ENCODE peak calls at places on chromosomes 7 and 10, in five cellular contexts. Q, J, W, D and N are unnamed samples.

GRCh38 chr10:96509017-96509641 is 4.6 kb downstream of the TLL2 start:
- DNase-seq in Q (no peak), D (peak), W (no peak), J (peak), N (no peak)

GRCh38 chr7:154843670-154844237 is 159.2 kb downstream of the PAXIP1 start:
- DNase-seq in W (no peak), D (no peak), Q (no peak), J (no peak), N (no peak)

GRCh38 chr7:7323352-7323751 is 141.0 kb downstream of the C1GALT1 start:
- DNase-seq in W (no peak), J (no peak), D (no peak), Q (no peak), N (no peak)

GRCh38 chr10:31822616-31823318 is 105.9 kb downstream of the ARHGAP12 start:
- DNase-seq in D (no peak), Q (no peak), J (no peak), W (no peak), N (no peak)

GRCh38 chr7:91088156-91088555 is 176.1 kb upstream of the FZD1 start:
- DNase-seq in D (no peak), J (no peak), W (no peak), Q (no peak), N (no peak)

GRCh38 chr10:12719365-12719764 is 282.1 kb downstream of the CCDC3 start:
- DNase-seq in J (no peak), W (no peak), Q (no peak), D (peak), N (no peak)

GRCh38 chr7:35333265-35333664 is 79.4 kb upstream of the TBX20 start:
- DNase-seq in W (no peak), J (no peak), D (peak), Q (no peak), N (no peak)

GRCh38 chr10:5543628-5544027 is 18.9 kb downstream of the CALML3 start:
- DNase-seq in D (no peak), J (no peak), W (no peak), Q (no peak), N (no peak)

GRCh38 chr10:62708569-62708968 is 96.0 kb upstream of the ADO start:
- DNase-seq in D (no peak), J (no peak), Q (no peak), W (no peak), N (no peak)

GRCh38 chr10:44180321-44181154 is 204.4 kb downstream of the CXCL12 start:
- DNase-seq in J (peak), W (no peak), Q (no peak), D (no peak), N (no peak)

GRCh38 chr7:149879801-149880738 is 6.3 kb downstream of the ATP6V0E2 start:
- DNase-seq in Q (no peak), D (no peak), J (no peak), W (no peak), N (no peak)

GRCh38 chr7:95327356-95327755 is 3.0 kb upstream of the PON1 start:
- DNase-seq in W (no peak), D (no peak), J (no peak), Q (no peak), N (no peak)

GRCh38 chr7:85820702-85821443 is 634.0 kb upstream of the SEMA3D start:
- DNase-seq in J (no peak), Q (no peak), W (no peak), D (no peak), N (no peak)

GRCh38 chr10:70337201-70337651 is 45.2 kb downstream of the LRRC20 start:
- DNase-seq in Q (no peak), J (peak), W (no peak), D (no peak), N (no peak)

GRCh38 chr10:73956476-73957338 is 41.2 kb upstream of the VCL start:
- DNase-seq in D (peak), J (no peak), W (no peak), Q (no peak), N (peak)

GRCh38 chr10:132023092-132023811 is 41.5 kb upstream of the BNIP3 start:
- DNase-seq in W (peak), Q (peak), D (peak), J (peak), N (peak)

GRCh38 chr7:117682681-117683385 is 190.4 kb downstream of the CTTNBP2 start:
- DNase-seq in W (no peak), D (peak), Q (no peak), J (no peak), N (no peak)

GRCh38 chr7:84675633-84676034 is 481.0 kb upstream of the SEMA3A start:
- DNase-seq in W (no peak), J (no peak), Q (no peak), D (peak), N (no peak)

GRCh38 chr10:100304414-100304813 is 17.9 kb upstream of the BLOC1S2 start:
- DNase-seq in W (no peak), J (no peak), D (no peak), Q (no peak), N (no peak)

GRCh38 chr7:110573862-110574528 is 516.9 kb upstream of the LRRN3 start:
- DNase-seq in W (no peak), Q (no peak), D (peak), J (peak), N (no peak)

GRCh38 chr7:1404881-1405548 is 54.3 kb downstream of the MICALL2 start:
- DNase-seq in J (no peak), W (no peak), Q (no peak), D (no peak), N (no peak)

GRCh38 chr10:132878730-132879407 is 63.5 kb downstream of the CFAP46 start:
- DNase-seq in D (no peak), W (no peak), Q (no peak), J (no peak), N (no peak)

GRCh38 chr7:67777119-67777518 is 780.5 kb downstream of the TYW1 start:
- DNase-seq in J (no peak), W (no peak), Q (no peak), D (peak), N (no peak)

GRCh38 chr10:131641898-131642297 is 258.9 kb upstream of the PPP2R2D start:
- DNase-seq in Q (no peak), W (no peak), D (no peak), J (no peak), N (no peak)

GRCh38 chr7:115087437-115087836 is 165.5 kb downstream of the MDFIC start:
- DNase-seq in J (peak), W (no peak), Q (no peak), D (peak), N (no peak)

GRCh38 chr7:99876933-99877332 is at the start of gene OR2AE1:
- DNase-seq in D (no peak), J (no peak), W (no peak), Q (no peak), N (no peak)

GRCh38 chr7:139887895-139888518 is 58.9 kb downstream of the TBXAS1 start:
- DNase-seq in Q (no peak), J (no peak), W (no peak), D (no peak), N (no peak)

GRCh38 chr7:79553811-79554555 is 100.5 kb upstream of the MAGI2 start:
- DNase-seq in D (peak), J (peak), Q (no peak), W (no peak), N (no peak)

GRCh38 chr10:84537447-84537931 is 209.1 kb downstream of the CCSER2 start:
- DNase-seq in J (peak), Q (no peak), W (peak), D (peak), N (no peak)

GRCh38 chr7:135508853-135509588 is 881 bp downstream of the CNOT4 start:
- DNase-seq in W (no peak), D (peak), Q (no peak), J (no peak), N (no peak)

GRCh38 chr10:13816195-13816926 is 229.6 kb downstream of the PRPF18 start:
- DNase-seq in D (no peak), W (peak), Q (no peak), J (peak), N (no peak)

GRCh38 chr10:101562231-101562630 is 25.8 kb downstream of the POLL start:
- DNase-seq in J (no peak), Q (no peak), D (no peak), W (no peak), N (no peak)

GRCh38 chr10:6589287-6590094 is 9.4 kb upstream of the PRKCQ start:
- DNase-seq in D (no peak), J (no peak), Q (no peak), W (no peak), N (no peak)

GRCh38 chr10:71316081-71316785 is 2.8 kb upstream of the SLC29A3 start:
- DNase-seq in J (peak), W (no peak), D (no peak), Q (no peak), N (no peak)

GRCh38 chr10:123798856-123799255 is 92.8 kb downstream of the CPXM2 start:
- DNase-seq in D (no peak), W (no peak), J (no peak), Q (no peak), N (no peak)

GRCh38 chr7:89123871-89124270 is 328.3 kb upstream of the TEX47 start:
- DNase-seq in Q (no peak), W (no peak), J (no peak), D (no peak), N (no peak)